ENCODE peak calls at places on chromosomes 4 and X, in seven cellular contexts. F, V, Q, C, G, J and O are unnamed samples.

GRCh38 chr4:52877694-52878093 is 15.6 kb downstream of the RASL11B start:
- DNase-seq in F (no peak), V (no peak), Q (no peak), C (no peak), G (no peak), J (no peak), O (no peak)

GRCh38 chr4:6463311-6464289 is 8.8 kb downstream of the PPP2R2C start:
- DNase-seq in F (no peak), V (no peak), Q (no peak), C (peak; percentile 71), G (no peak), J (no peak), O (no peak)

GRCh38 chrX:110758781-110759180 is 36.8 kb downstream of the CHRDL1 start:
- DNase-seq in F (no peak), V (no peak), Q (no peak), C (no peak), G (no peak), J (no peak), O (no peak)

GRCh38 chrX:120274145-120274544 is 23.5 kb downstream of the ZBTB33 start:
- DNase-seq in F (no peak), V (no peak), Q (no peak), C (no peak), G (no peak), J (no peak), O (no peak)

GRCh38 chrX:31423575-31424284 is 351.9 kb upstream of the FTHL17 start:
- DNase-seq in F (peak; percentile 29), V (peak; percentile 34), Q (no peak), C (peak; percentile 43), G (peak; percentile 26), J (peak; percentile 13), O (peak; percentile 3)

GRCh38 chr4:122053186-122053585 is 98.9 kb upstream of the BLTP1 start:
- DNase-seq in F (no peak), V (no peak), Q (no peak), C (no peak), G (no peak), J (no peak), O (no peak)

GRCh38 chr4:23706972-23707676 is 182.7 kb downstream of the PPARGC1A start:
- DNase-seq in F (no peak), V (no peak), Q (no peak), C (no peak), G (no peak), J (no peak), O (no peak)

GRCh38 chr4:18075823-18076433 is 54.4 kb upstream of the LCORL start:
- DNase-seq in F (no peak), V (no peak), Q (peak; percentile 12), C (peak; percentile 18), G (no peak), J (no peak), O (no peak)

GRCh38 chr4:144820706-144821105 is 174.8 kb downstream of the HHIP start:
- DNase-seq in F (no peak), V (peak; percentile 17), Q (no peak), C (no peak), G (peak; percentile 66), J (no peak), O (no peak)

GRCh38 chrX:21802844-21803243 is 36.6 kb upstream of the MBTPS2 start:
- DNase-seq in F (no peak), V (no peak), Q (no peak), C (no peak), G (no peak), J (no peak), O (no peak)

GRCh38 chr4:139331185-139331584 is 28.9 kb upstream of the NDUFC1 start:
- DNase-seq in F (no peak), V (peak; percentile 11), Q (no peak), C (no peak), G (no peak), J (no peak), O (no peak)

GRCh38 chr4:132587626-132588025 is 561.5 kb upstream of the PCDH10 start:
- DNase-seq in F (no peak), V (no peak), Q (no peak), C (no peak), G (no peak), J (no peak), O (no peak)

GRCh38 chrX:72125331-72126047 is 6.2 kb downstream of the RTL5 start:
- DNase-seq in F (no peak), V (no peak), Q (no peak), C (no peak), G (no peak), J (no peak), O (no peak)

GRCh38 chr4:170270628-170271027 is 180.9 kb upstream of the AADAT start:
- DNase-seq in F (no peak), V (no peak), Q (no peak), C (no peak), G (no peak), J (no peak), O (no peak)

GRCh38 chr4:125849869-125850268 is 535.1 kb downstream of the FAT4 start:
- DNase-seq in F (no peak), V (peak; percentile 51), Q (no peak), C (no peak), G (no peak), J (no peak), O (no peak)

GRCh38 chrX:33205321-33205720 is 6.0 kb downstream of the DMD start:
- DNase-seq in F (no peak), V (no peak), Q (no peak), C (no peak), G (no peak), J (no peak), O (no peak)

GRCh38 chrX:54810532-54810931 is 3.0 kb downstream of the MAGED2 start:
- DNase-seq in F (no peak), V (no peak), Q (no peak), C (no peak), G (no peak), J (no peak), O (no peak)

GRCh38 chrX:3939967-3940610 is 226.6 kb upstream of the PRKX start:
- DNase-seq in F (no peak), V (no peak), Q (no peak), C (peak; percentile 45), G (no peak), J (peak; percentile 28), O (peak; percentile 23)

GRCh38 chr4:17492058-17492741 is 19.7 kb downstream of the QDPR start:
- DNase-seq in F (no peak), V (no peak), Q (no peak), C (no peak), G (no peak), J (no peak), O (no peak)

GRCh38 chr4:87092389-87093141 is 127.9 kb downstream of the KLHL8 start:
- DNase-seq in F (no peak), V (peak; percentile 55), Q (peak; percentile 52), C (no peak), G (no peak), J (peak; percentile 31), O (peak; percentile 3)

GRCh38 chr4:7214359-7214758 is 22.0 kb downstream of the SORCS2 start:
- DNase-seq in F (no peak), V (no peak), Q (no peak), C (no peak), G (no peak), J (no peak), O (no peak)

GRCh38 chr4:139297001-139297410 is 4.3 kb upstream of the NAA15 start:
- DNase-seq in F (no peak), V (no peak), Q (no peak), C (no peak), G (no peak), J (no peak), O (no peak)

GRCh38 chr4:119025440-119025839 is 110.2 kb upstream of the MYOZ2 start:
- DNase-seq in F (no peak), V (no peak), Q (no peak), C (no peak), G (no peak), J (no peak), O (no peak)

GRCh38 chrX:52082578-52082977 is 13.6 kb upstream of the MAGED4B start:
- DNase-seq in F (no peak), V (peak; percentile 10), Q (no peak), C (no peak), G (no peak), J (no peak), O (no peak)

GRCh38 chr4:93042746-93043145 is 739.0 kb downstream of the GRID2 start:
- DNase-seq in F (no peak), V (no peak), Q (no peak), C (no peak), G (no peak), J (no peak), O (no peak)

GRCh38 chrX:132842839-132843238 is 115.6 kb downstream of the HS6ST2 start:
- DNase-seq in F (no peak), V (no peak), Q (no peak), C (no peak), G (no peak), J (no peak), O (no peak)

GRCh38 chrX:74420194-74421035 is 878 bp upstream of the SLC16A2 start:
- DNase-seq in F (peak; percentile 81), V (peak; percentile 35), Q (peak; percentile 66), C (peak; percentile 85), G (no peak), J (no peak), O (peak; percentile 28)

GRCh38 chr4:51923343-51923742 is 80.4 kb downstream of the DCUN1D4 start:
- DNase-seq in F (no peak), V (no peak), Q (no peak), C (no peak), G (no peak), J (no peak), O (no peak)

GRCh38 chr4:40238700-40239548 is 42.1 kb downstream of the RHOH start:
- DNase-seq in F (no peak), V (no peak), Q (no peak), C (peak; percentile 55), G (no peak), J (no peak), O (no peak)

GRCh38 chr4:8317474-8317873 is 47.9 kb downstream of the HTRA3 start:
- DNase-seq in F (no peak), V (no peak), Q (no peak), C (no peak), G (no peak), J (no peak), O (no peak)

GRCh38 chrX:1686642-1687041 is 71.8 kb downstream of the ASMT start:
- DNase-seq in F (no peak), V (no peak), Q (peak; percentile 15), C (no peak), G (no peak), J (no peak), O (no peak)